ENCODE peak calls at places on chromosome 22, in eight cellular contexts. I is AG04450; P is HAP-1; Z is astrocyte of the cerebellum; W is CD4-positive, CD25-positive, alpha-beta regulatory T cell; H is WERI-Rb-1; D is upper lobe of right lung; E is AG09309. K is an unnamed sample.

GRCh38 chr22:50698546-50698945 is 25.9 kb downstream of the SHANK3 start:
- DNase-seq in I (no peak), P (no peak), Z (no peak), W (no peak), H (no peak), D (peak; percentile 63), E (no peak), K (no peak)

GRCh38 chr22:22110548-22111266 is 128.1 kb upstream of the TOP3B start:
- DNase-seq in I (peak; percentile 26), P (peak; percentile 5), Z (peak; percentile 27), W (peak; percentile 44), H (peak; percentile 52), D (no peak), E (peak; percentile 20), K (peak; percentile 25)

GRCh38 chr22:38317995-38318715 is 922 bp upstream of the CSNK1E start:
- DNase-seq in I (peak; percentile 52), P (peak; percentile 73), Z (peak; percentile 76), W (peak; percentile 7), H (peak; percentile 63), D (peak; percentile 78), E (peak; percentile 79), K (no peak)

GRCh38 chr22:35586771-35587170 is 30.4 kb downstream of the MB start:
- DNase-seq in I (no peak), P (no peak), Z (no peak), W (no peak), H (no peak), D (no peak), E (no peak), K (no peak)

GRCh38 chr22:49774046-49774445 is 53.6 kb downstream of the BRD1 start:
- DNase-seq in I (no peak), P (no peak), Z (no peak), W (no peak), H (no peak), D (no peak), E (no peak), K (no peak)

GRCh38 chr22:35887296-35887875 is 141.2 kb downstream of the RBFOX2 start:
- DNase-seq in I (peak; percentile 21), P (no peak), Z (no peak), W (no peak), H (no peak), D (no peak), E (no peak), K (no peak)

GRCh38 chr22:44212936-44213335 is 32.2 kb downstream of the PARVG start:
- DNase-seq in I (no peak), P (no peak), Z (no peak), W (no peak), H (no peak), D (no peak), E (no peak), K (no peak)

GRCh38 chr22:50473855-50474671 is 772 bp downstream of the SBF1 start:
- DNase-seq in I (peak; percentile 20), P (no peak), Z (peak; percentile 8), W (peak; percentile 49), H (no peak), D (peak; percentile 79), E (no peak), K (no peak)

GRCh38 chr22:19723990-19724827 is 870 bp downstream of the GP1BB start:
- DNase-seq in I (no peak), P (peak; percentile 40), Z (no peak), W (peak; percentile 36), H (no peak), D (no peak), E (no peak), K (no peak)

GRCh38 chr22:24985824-24986214 is 33.3 kb downstream of the KIAA1671 start:
- DNase-seq in I (no peak), P (no peak), Z (no peak), W (peak; percentile 52), H (no peak), D (no peak), E (no peak), K (no peak)

GRCh38 chr22:42560781-42561180 is 7.0 kb downstream of the SERHL2 start:
- DNase-seq in I (no peak), P (no peak), Z (no peak), W (peak; percentile 25), H (peak; percentile 39), D (no peak), E (no peak), K (no peak)

GRCh38 chr22:26753125-26753862 is 95.9 kb downstream of the MIAT start:
- DNase-seq in I (no peak), P (no peak), Z (no peak), W (no peak), H (no peak), D (no peak), E (no peak), K (no peak)
- H3K4me3 ChIP-seq in I (no peak overlapping the region), P (no peak overlapping the region), Z (no peak overlapping the region), W (no peak overlapping the region), H (no peak overlapping the region), D (no peak overlapping the region), E (no peak overlapping the region), K (no peak overlapping the region)

GRCh38 chr22:46366801-46367706 is 31.5 kb downstream of the TRMU start:
- DNase-seq in I (no peak), P (no peak), Z (no peak), W (no peak), H (no peak), D (no peak), E (no peak), K (peak; percentile 17)

GRCh38 chr22:46368422-46368821 is 32.9 kb downstream of the TRMU start:
- DNase-seq in I (no peak), P (no peak), Z (no peak), W (no peak), H (no peak), D (no peak), E (no peak), K (no peak)

GRCh38 chr22:46366327-46366731 is 30.8 kb downstream of the TRMU start:
- DNase-seq in I (no peak), P (no peak), Z (no peak), W (no peak), H (no peak), D (no peak), E (no peak), K (no peak)

GRCh38 chr22:46368871-46369715 is 33.6 kb downstream of the TRMU start:
- DNase-seq in I (no peak), P (no peak), Z (no peak), W (no peak), H (no peak), D (no peak), E (no peak), K (no peak)

GRCh38 chr22:46367707-46368191 is 32.2 kb downstream of the TRMU start:
- DNase-seq in I (peak; percentile 10), P (peak; percentile 41), Z (no peak), W (peak; percentile 64), H (peak; percentile 72), D (peak; percentile 89), E (no peak), K (peak; percentile 17)
- H3K4me3 ChIP-seq in I (no peak overlapping the region), P (no peak overlapping the region), Z (no peak overlapping the region), W (no peak overlapping the region), H (no peak overlapping the region), D (no peak overlapping the region), E (no peak overlapping the region), K (no peak overlapping the region)

DNA sequence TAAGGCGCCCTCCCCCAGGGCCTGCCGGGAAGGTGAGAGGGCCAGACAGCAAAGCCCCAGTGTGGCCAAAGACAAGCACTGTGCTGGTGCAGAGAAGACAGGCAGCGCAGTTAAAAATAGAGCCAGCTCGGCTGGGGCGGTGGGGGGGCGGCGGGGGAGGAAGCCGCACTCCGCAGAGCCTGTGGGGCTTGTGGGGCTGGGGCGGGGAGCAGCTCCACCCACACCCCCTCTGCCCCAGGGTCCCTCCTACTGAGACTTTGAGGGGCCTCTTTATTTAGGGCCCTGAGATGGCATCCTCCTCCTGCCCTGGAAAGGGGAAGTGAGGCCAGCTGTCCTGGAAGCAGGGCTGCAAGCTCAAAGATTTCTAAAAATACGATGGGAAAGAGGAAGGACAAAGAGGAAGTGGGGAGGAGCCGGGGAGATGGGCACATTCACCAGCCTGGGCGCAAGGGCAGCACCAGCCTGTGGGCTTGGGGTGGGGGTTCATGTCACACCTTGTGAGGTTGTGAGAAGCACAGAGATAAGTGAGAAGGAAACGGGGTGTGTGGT is 2.6 kb downstream of the CYTH4 start:
- DNase-seq in I (no peak), P (no peak), Z (no peak), W (peak; percentile 72), H (no peak), D (peak; percentile 76), E (no peak), K (no peak)
- H3K4me3 ChIP-seq in I (no peak overlapping the region), P (no peak overlapping the region), Z (no peak overlapping the region), W (peak overlapping the region; percentile 88), H (no peak overlapping the region), D (peak overlapping the region; percentile 59), E (no peak overlapping the region), K (peak overlapping the region; percentile 35)

DNA sequence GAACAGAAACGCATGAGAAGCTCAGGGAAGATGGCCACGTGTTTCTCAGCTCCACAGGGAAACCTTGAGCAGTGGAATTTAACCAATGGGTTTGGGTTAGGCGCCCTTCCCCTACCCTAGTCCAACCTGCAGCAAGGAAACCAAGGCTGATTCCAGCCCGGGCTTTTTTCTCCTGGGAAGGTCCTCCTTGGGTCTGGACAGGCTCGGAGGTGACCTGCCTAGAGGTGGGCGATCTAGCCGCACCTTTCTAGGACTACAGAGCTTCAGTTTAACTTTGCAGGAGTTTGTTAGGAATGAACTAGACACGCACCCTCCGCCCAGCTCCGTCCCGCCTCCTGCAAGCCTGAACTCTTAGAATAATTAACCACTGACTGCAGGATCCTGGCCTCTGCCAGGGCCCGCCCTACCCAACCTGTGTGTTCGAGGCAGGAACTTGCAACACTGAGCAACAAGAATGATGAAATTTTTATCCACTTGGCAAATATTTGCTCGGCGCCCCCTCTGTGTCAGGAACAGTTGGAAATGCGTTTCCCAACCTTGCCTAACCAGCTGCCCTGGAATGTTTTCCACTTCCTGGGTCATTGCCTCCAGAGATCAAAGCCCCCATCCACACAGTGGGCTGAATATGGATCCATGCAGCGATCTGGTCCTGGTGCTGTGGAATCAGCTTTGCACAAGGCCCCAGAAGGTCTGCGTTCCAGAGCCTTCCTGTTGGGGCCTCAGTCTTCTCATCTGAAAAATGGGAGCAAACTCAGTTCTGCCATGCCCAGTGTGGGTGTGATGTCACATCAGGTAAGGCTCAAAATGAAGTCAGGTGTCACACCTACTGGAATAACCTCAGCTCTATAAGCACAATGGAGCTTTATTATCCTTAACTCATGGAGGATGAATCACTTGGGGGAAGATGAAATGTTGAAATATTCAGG is 13.3 kb downstream of the MPST start:
- DNase-seq in I (no peak), P (no peak), Z (no peak), W (no peak), H (no peak), D (peak; percentile 90), E (peak; percentile 57), K (no peak)
- H3K4me3 ChIP-seq in I (no peak overlapping the region), P (no peak overlapping the region), Z (no peak overlapping the region), W (no peak overlapping the region), H (no peak overlapping the region), D (no peak overlapping the region), E (no peak overlapping the region), K (no peak overlapping the region)

DNA sequence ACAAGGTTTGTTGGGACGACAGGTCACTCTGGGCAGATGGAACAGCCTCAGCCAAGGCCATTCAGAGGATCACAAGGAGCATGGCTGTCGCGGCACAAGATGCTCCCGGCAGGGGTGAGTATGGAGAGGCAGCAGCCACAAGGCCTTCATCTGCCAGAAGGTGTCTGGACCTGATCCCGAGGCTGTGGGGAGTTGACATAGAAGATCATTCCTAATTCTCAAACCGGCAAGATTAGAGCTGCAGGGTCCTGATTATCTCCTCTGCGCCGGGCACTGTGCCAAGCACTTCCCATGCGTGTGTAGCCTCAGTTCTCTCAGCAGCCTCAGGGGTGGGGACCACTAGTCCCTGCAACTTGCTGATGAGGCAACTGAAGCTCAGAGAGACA is 32.3 kb upstream of the RFPL3 start:
- DNase-seq in I (no peak), P (no peak), Z (no peak), W (no peak), H (peak; percentile 30), D (peak; percentile 57), E (no peak), K (no peak)
- H3K4me3 ChIP-seq in I (no peak overlapping the region), P (no peak overlapping the region), Z (no peak overlapping the region), W (no peak overlapping the region), H (no peak overlapping the region), D (no peak overlapping the region), E (no peak overlapping the region), K (no peak overlapping the region)

GRCh38 chr22:21031545-21032036 is 770 bp downstream of the SLC7A4 start:
- DNase-seq in I (no peak), P (no peak), Z (no peak), W (no peak), H (no peak), D (no peak), E (no peak), K (no peak)
- H3K4me3 ChIP-seq in I (no peak overlapping the region), P (no peak overlapping the region), Z (no peak overlapping the region), W (no peak overlapping the region), H (no peak overlapping the region), D (peak overlapping the region; percentile 41), E (no peak overlapping the region), K (no peak overlapping the region)